ENCODE peak calls at places on chromosomes 4 and X, in ten cellular contexts. S is tibial nerve, M is Peyer's patch, Z is ovary, L is K562, O is prostate gland, F is upper lobe of left lung, D is gastrocnemius medialis, Q is stomach, B is A549. R is an unnamed sample. For H3K4me1, the result is how much of the 10 kb centered on the place peaks cover.

GRCh38 chrX:25020391-25021131 is 4.8 kb upstream of the ARX start:
- DNase-seq in S (no peak), M (no peak), Z (peak), L (peak), O (no peak), F (no peak), D (no peak), Q (no peak), B (peak), R (no peak)

GRCh38 chr4:37424753-37425152 is 180.2 kb downstream of the NWD2 start:
- DNase-seq in S (no peak), M (no peak), Z (no peak), L (no peak), O (no peak), F (no peak), D (no peak), Q (no peak), B (no peak), R (no peak)

GRCh38 chr4:150280081-150280950 is 202.1 kb downstream of the DCLK2 start:
- DNase-seq in S (no peak), M (no peak), Z (no peak), L (no peak), O (no peak), F (no peak), D (no peak), Q (no peak), B (no peak), R (no peak)

GRCh38 chr4:27018910-27019309 is 158.3 kb downstream of the STIM2 start:
- DNase-seq in S (no peak), M (no peak), Z (no peak), L (no peak), O (no peak), F (no peak), D (no peak), Q (no peak), B (no peak), R (no peak)

GRCh38 chrX:57379296-57379695 is 92.8 kb downstream of the FAAH2 start:
- DNase-seq in S (no peak), M (no peak), Z (no peak), L (no peak), O (no peak), F (no peak), D (no peak), Q (no peak), B (no peak), R (no peak)

GRCh38 chrX:130628522-130628921 is 226.7 kb downstream of the RBMX2 start:
- DNase-seq in S (no peak), M (no peak), Z (no peak), L (no peak), O (no peak), F (no peak), D (no peak), Q (no peak), B (no peak), R (no peak)

GRCh38 chr4:53558061-53558801 is 33.1 kb downstream of the LNX1 start:
- DNase-seq in S (no peak), M (no peak), Z (no peak), L (no peak), O (no peak), F (no peak), D (no peak), Q (no peak), B (no peak), R (no peak)

GRCh38 chr4:59644765-59645164 is 1555.4 kb upstream of the ADGRL3 start:
- DNase-seq in S (no peak), M (no peak), Z (no peak), L (no peak), O (no peak), F (no peak), D (no peak), Q (no peak), B (no peak), R (no peak)

GRCh38 chrX:5971300-5971699 is 257.4 kb downstream of the NLGN4X start:
- DNase-seq in S (no peak), M (no peak), Z (no peak), L (no peak), O (no peak), F (no peak), D (no peak), Q (no peak), B (no peak), R (no peak)

GRCh38 chrX:139204903-139205667 is 325.5 kb upstream of the F9 start:
- DNase-seq in S (no peak), M (no peak), Z (peak), L (peak), O (peak), F (peak), D (peak), Q (peak), B (peak), R (peak)

GRCh38 chr4:7151668-7152227 is 40.6 kb upstream of the SORCS2 start:
- DNase-seq in S (no peak), M (no peak), Z (no peak), L (peak), O (no peak), F (no peak), D (no peak), Q (no peak), B (peak), R (peak)

GRCh38 chrX:154490021-154490413 is 412 bp downstream of the SLC10A3 start:
- DNase-seq in S (no peak), M (peak), Z (peak), L (peak), O (no peak), F (no peak), D (peak), Q (no peak), B (peak), R (peak)

GRCh38 chrX:120672389-120672788 is 42.5 kb upstream of the C1GALT1C1 start:
- DNase-seq in S (peak), M (no peak), Z (peak), L (peak), O (no peak), F (no peak), D (peak), Q (peak), B (peak), R (peak)
- TF ChIP-seq POLR2A in S (no peak), M (no peak), Z (no peak), L (no peak), O (no peak), F (no peak), D (no peak), Q (no peak), B (no peak), R (no peak)

GRCh38 chrX:142978130-142978684 is 47.5 kb upstream of the SPANXN4 start:
- DNase-seq in S (no peak), M (no peak), Z (no peak), L (no peak), O (no peak), F (no peak), D (no peak), Q (no peak), B (no peak), R (no peak)
- H3K4me1 ChIP-seq in S (under half), M (under half), Z (under half), L (under half), O (under half), F (under half), D (under half), Q (under half), B (under half), R (under half)

DNA sequence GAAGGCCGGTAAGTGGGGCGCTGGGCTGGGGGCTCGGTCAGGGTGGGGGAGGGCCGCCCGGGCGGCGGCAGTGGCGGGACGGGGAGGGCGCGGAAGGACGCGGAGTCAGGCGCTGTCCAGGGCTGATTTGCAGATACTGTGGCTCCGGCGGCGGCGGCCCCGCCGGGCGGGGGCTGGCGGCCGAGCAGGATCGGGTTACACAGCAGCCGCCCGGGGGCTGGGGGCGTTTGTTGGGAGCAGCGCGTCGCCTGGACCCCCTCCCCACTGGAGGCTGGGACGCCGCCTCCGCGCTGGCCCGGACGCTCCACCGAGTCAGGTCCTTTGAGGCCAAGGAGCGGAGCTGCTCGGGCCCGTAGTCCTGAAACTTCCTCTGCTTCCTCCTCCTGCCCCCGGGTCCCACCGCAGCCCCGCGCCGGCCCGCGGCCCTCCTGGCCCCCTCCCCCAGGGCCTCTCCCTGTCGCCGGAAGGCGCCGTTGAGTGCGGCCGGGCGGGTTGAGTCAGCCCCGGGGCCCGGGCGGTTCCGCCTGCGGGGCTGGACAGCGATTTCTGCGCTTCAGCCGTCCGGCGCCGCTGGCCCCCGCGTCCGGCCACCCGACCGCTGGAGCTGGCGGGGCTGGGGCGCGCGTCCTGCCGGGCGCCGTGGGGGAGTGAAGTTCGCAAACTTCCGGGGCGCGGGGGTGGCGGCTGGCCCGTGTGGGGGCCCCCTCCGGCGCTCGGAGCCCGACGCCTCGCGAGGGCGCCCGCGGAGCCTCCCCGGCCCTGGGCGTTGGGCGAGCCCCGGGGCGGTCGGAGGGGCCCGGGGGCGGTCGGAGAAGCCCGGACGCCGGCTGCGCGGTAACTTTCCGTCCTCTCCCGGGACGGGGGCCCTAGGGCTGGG is 744 bp downstream of the REST start:
- DNase-seq in S (peak), M (peak), Z (peak), L (peak), O (peak), F (peak), D (peak), Q (peak), B (peak), R (peak)
- TF ChIP-seq POLR2A in S (no peak), M (no peak), Z (no peak), L (peak), O (peak), F (no peak), D (no peak), Q (no peak), B (no peak), R (no peak)

GRCh38 chr4:48777739-48778138 is 2.3 kb downstream of the FRYL start:
- DNase-seq in S (no peak), M (no peak), Z (no peak), L (peak), O (no peak), F (no peak), D (no peak), Q (no peak), B (no peak), R (no peak)

GRCh38 chr4:48767055-48767454 is 13.0 kb downstream of the FRYL start:
- DNase-seq in S (no peak), M (no peak), Z (no peak), L (peak), O (no peak), F (no peak), D (no peak), Q (no peak), B (no peak), R (no peak)

GRCh38 chr4:48767530-48767929 is 12.5 kb downstream of the FRYL start:
- DNase-seq in S (no peak), M (no peak), Z (no peak), L (no peak), O (no peak), F (no peak), D (no peak), Q (no peak), B (no peak), R (no peak)

GRCh38 chr4:48774760-48775398 is 5.2 kb downstream of the FRYL start:
- DNase-seq in S (no peak), M (no peak), Z (no peak), L (no peak), O (no peak), F (no peak), D (no peak), Q (no peak), B (no peak), R (no peak)

DNA sequence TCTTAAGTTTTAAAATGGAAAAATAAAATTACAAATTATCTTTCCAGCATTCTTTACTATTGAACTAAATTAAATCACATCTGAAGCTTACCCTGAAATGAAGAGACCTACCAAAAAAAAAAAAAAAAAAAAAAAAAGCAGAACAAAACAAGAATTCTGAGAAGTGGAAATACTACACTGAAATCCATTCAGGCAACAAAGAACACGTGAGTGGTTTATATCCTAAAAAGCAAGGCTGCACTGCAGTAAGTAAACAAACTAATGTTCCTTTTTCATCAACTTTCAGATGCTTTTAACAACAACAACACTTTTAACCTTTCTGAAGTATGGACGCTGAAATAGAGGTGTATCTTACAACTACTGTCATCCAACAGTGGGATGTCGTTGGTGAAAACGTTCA is 7.5 kb downstream of the FRYL start:
- DNase-seq in S (no peak), M (no peak), Z (no peak), L (no peak), O (no peak), F (no peak), D (no peak), Q (no peak), B (no peak), R (no peak)
- H3K4me1 ChIP-seq in S (under half), M (under half), Z (under half), L (under half), O (under half), F (under half), D (half or more), Q (half or more), B (under half), R (under half)

DNA sequence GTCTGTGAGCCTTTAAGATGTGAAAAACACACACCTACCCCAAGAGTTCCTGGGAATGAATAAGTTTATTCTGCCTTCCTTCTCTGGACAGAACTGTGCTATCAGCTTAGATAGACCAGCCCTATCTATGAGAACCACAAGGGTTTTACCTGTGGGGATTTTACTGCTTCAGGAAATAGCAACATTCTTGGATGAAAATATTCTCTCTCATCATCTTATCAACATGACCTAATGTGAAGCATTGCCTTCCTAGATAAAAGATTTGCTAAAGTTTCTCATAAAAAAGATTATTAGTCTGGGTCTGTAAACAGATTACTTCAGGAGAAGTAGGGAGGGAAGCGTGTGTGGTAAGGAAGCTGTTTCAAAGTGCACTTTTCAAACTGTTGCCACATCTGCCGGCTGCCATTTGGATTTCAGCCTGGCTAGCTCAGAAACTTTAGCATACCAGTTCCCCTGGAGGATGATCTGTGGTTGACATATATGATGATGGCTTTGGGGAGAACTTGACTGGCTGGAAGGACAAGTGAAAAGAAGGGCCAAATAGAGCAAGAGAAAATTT is at the start of gene NOX1:
- DNase-seq in S (no peak), M (no peak), Z (no peak), L (no peak), O (no peak), F (no peak), D (no peak), Q (no peak), B (no peak), R (no peak)
- TF ChIP-seq POLR2A in S (no peak), M (no peak), Z (no peak), L (no peak), O (no peak), F (no peak), D (no peak), Q (no peak), B (no peak), R (no peak)

GRCh38 chrX:36927712-36928111 is 80.5 kb upstream of the FAM47C start:
- DNase-seq in S (no peak), M (no peak), Z (no peak), L (no peak), O (no peak), F (no peak), D (no peak), Q (no peak), B (no peak), R (no peak)

GRCh38 chrX:36930491-36930890 is 77.7 kb upstream of the FAM47C start:
- DNase-seq in S (no peak), M (no peak), Z (no peak), L (no peak), O (no peak), F (no peak), D (no peak), Q (no peak), B (no peak), R (no peak)
- H3K4me1 ChIP-seq in S (under half), M (under half), Z (under half), L (under half), O (under half), F (under half), D (under half), Q (under half), B (under half), R (under half)

GRCh38 chr4:139501531-139502311 is 47.8 kb downstream of the RAB33B start:
- DNase-seq in S (no peak), M (no peak), Z (no peak), L (no peak), O (peak), F (no peak), D (no peak), Q (no peak), B (no peak), R (no peak)

GRCh38 chr4:139503622-139504166 is 49.8 kb downstream of the RAB33B start:
- DNase-seq in S (no peak), M (no peak), Z (no peak), L (no peak), O (no peak), F (no peak), D (no peak), Q (no peak), B (no peak), R (no peak)

GRCh38 chr4:139506774-139507173 is 49.2 kb downstream of the SETD7 start:
- DNase-seq in S (no peak), M (no peak), Z (no peak), L (no peak), O (no peak), F (no peak), D (no peak), Q (no peak), B (no peak), R (no peak)

GRCh38 chr4:139501117-139501516 is 47.2 kb downstream of the RAB33B start:
- DNase-seq in S (no peak), M (no peak), Z (no peak), L (no peak), O (no peak), F (no peak), D (no peak), Q (no peak), B (no peak), R (no peak)

GRCh38 chr4:139502312-139502946 is 48.5 kb downstream of the RAB33B start:
- DNase-seq in S (no peak), M (no peak), Z (no peak), L (no peak), O (no peak), F (peak), D (no peak), Q (no peak), B (no peak), R (no peak)
- TF ChIP-seq POLR2A in S (no peak), M (no peak), Z (no peak), L (no peak), O (no peak), F (no peak), D (no peak), Q (no peak), B (no peak), R (no peak)

R was measured in body of pancreas.